ENCODE peak calls at places on chromosomes 5 and 9, in seven cellular contexts. X is K562, O is GM12891, W is GM12878, E is HepG2, I is H1, B is SK-N-SH. N is an unnamed sample.

GRCh38 chr5:168307022-168307421 is 15.6 kb downstream of the WWC1 start:
- DNase-seq in X (no peak), O (no peak), W (no peak), E (no peak), I (no peak), B (no peak), N (no peak)

GRCh38 chr9:38081356-38082108 is 12.5 kb upstream of the SHB start:
- DNase-seq in X (no peak), O (no peak), W (no peak), E (no peak), I (no peak), B (no peak), N (no peak)

GRCh38 chr5:66440202-66440680 is 156.0 kb upstream of the MAST4 start:
- DNase-seq in X (no peak), O (no peak), W (no peak), E (no peak), I (no peak), B (no peak), N (no peak)

GRCh38 chr5:139663207-139663606 is 15.1 kb downstream of the CXXC5 start:
- DNase-seq in X (no peak), O (no peak), W (no peak), E (no peak), I (no peak), B (no peak), N (no peak)

GRCh38 chr5:35919191-35919590 is 19.2 kb downstream of the CAPSL start:
- DNase-seq in X (no peak), O (no peak), W (no peak), E (no peak), I (no peak), B (no peak), N (no peak)

GRCh38 chr5:89900346-89900745 is 509.2 kb downstream of the CETN3 start:
- DNase-seq in X (no peak), O (no peak), W (no peak), E (no peak), I (no peak), B (no peak), N (no peak)

GRCh38 chr9:92720209-92720765 is 44.3 kb downstream of the BICD2 start:
- DNase-seq in X (no peak), O (no peak), W (no peak), E (no peak), I (peak; percentile 17), B (no peak), N (no peak)

GRCh38 chr5:151886741-151887261 is 37.9 kb downstream of the GLRA1 start:
- DNase-seq in X (no peak), O (no peak), W (no peak), E (no peak), I (no peak), B (no peak), N (no peak)

GRCh38 chr9:27549196-27549737 is 19.7 kb upstream of the MOB3B start:
- DNase-seq in X (no peak), O (no peak), W (no peak), E (no peak), I (no peak), B (no peak), N (no peak)

GRCh38 chr9:135028956-135029355 is 58.5 kb upstream of the OLFM1 start:
- DNase-seq in X (no peak), O (no peak), W (no peak), E (no peak), I (no peak), B (no peak), N (no peak)

GRCh38 chr9:112762726-112763518 is 12.4 kb downstream of the SNX30 start:
- DNase-seq in X (no peak), O (no peak), W (no peak), E (no peak), I (no peak), B (no peak), N (no peak)

GRCh38 chr9:112761912-112762651 is 11.5 kb downstream of the SNX30 start:
- DNase-seq in X (no peak), O (no peak), W (no peak), E (no peak), I (no peak), B (no peak), N (no peak)

GRCh38 chr9:112764344-112764743 is 13.8 kb downstream of the SNX30 start:
- DNase-seq in X (peak; percentile 48), O (no peak), W (no peak), E (peak; percentile 37), I (no peak), B (no peak), N (no peak)

GRCh38 chr9:112764837-112765236 is 14.3 kb downstream of the SNX30 start:
- DNase-seq in X (peak; percentile 31), O (no peak), W (no peak), E (peak; percentile 84), I (no peak), B (no peak), N (no peak)

DNA sequence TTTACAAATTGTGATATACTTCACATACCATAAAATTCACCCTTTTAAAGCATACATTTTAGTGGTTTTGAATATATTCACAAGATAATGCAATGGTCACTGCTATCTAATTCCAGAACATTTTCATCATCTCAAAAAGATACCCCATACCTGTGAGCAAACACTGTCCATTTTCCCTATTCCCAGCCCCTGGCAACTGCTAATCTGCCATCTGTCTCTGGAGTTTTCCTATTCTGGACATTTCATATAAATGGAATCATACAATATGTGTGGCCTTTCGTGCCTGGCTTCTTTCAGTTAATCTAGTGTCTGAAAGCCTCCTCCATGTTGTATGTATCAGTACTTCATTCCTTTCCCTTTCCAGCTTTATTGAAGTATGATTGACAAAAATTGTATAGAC is 14.7 kb downstream of the SNX30 start:
- DNase-seq in X (no peak), O (no peak), W (no peak), E (no peak), I (no peak), B (no peak), N (no peak)
- TF ChIP-seq TAF1 in X (no peak), O (no peak), W (no peak), E (no peak), I (no peak), B (no peak), N (no peak)

GRCh38 chr9:136542246-136543041 is 3.4 kb downstream of the NOTCH1 start:
- DNase-seq in X (no peak), O (no peak), W (no peak), E (no peak), I (no peak), B (no peak), N (no peak)

GRCh38 chr9:136541179-136541578 is 4.7 kb downstream of the NOTCH1 start:
- DNase-seq in X (no peak), O (no peak), W (no peak), E (no peak), I (no peak), B (no peak), N (no peak)

GRCh38 chr9:136543280-136543679 is 2.6 kb downstream of the NOTCH1 start:
- DNase-seq in X (no peak), O (no peak), W (no peak), E (no peak), I (no peak), B (no peak), N (no peak)

GRCh38 chr9:136539427-136540412 is 6.1 kb downstream of the NOTCH1 start:
- DNase-seq in X (peak; percentile 78), O (peak; percentile 86), W (peak; percentile 70), E (no peak), I (no peak), B (no peak), N (peak; percentile 91)

GRCh38 chr9:136541709-136542108 is 4.1 kb downstream of the NOTCH1 start:
- DNase-seq in X (no peak), O (no peak), W (no peak), E (no peak), I (no peak), B (no peak), N (no peak)
- TF ChIP-seq POLR2AphosphoS5 in X (no peak), O (no peak), W (no peak), E (no peak), I (no peak), B (no peak), N (no peak)

GRCh38 chr5:81783401-81783800 is 32.5 kb upstream of the SSBP2 start:
- DNase-seq in X (no peak), O (no peak), W (no peak), E (no peak), I (no peak), B (no peak), N (no peak)

GRCh38 chr5:81779935-81780266 is 29.0 kb upstream of the SSBP2 start:
- DNase-seq in X (no peak), O (no peak), W (no peak), E (no peak), I (no peak), B (no peak), N (no peak)

GRCh38 chr5:81785311-81785710 is 34.4 kb upstream of the SSBP2 start:
- DNase-seq in X (no peak), O (no peak), W (no peak), E (no peak), I (no peak), B (no peak), N (no peak)

GRCh38 chr5:81779125-81779934 is 28.4 kb upstream of the SSBP2 start:
- DNase-seq in X (no peak), O (no peak), W (peak; percentile 23), E (no peak), I (no peak), B (peak; percentile 27), N (no peak)

GRCh38 chr5:81782811-81783210 is 31.9 kb upstream of the SSBP2 start:
- DNase-seq in X (no peak), O (no peak), W (no peak), E (no peak), I (no peak), B (no peak), N (no peak)
- TF ChIP-seq TAF1 in X (no peak), O (no peak), W (no peak), E (no peak), I (no peak), B (no peak), N (no peak)

GRCh38 chr9:137083418-137084004 is 3.3 kb upstream of the MAN1B1 start:
- DNase-seq in X (peak; percentile 54), O (no peak), W (peak; percentile 66), E (peak; percentile 70), I (no peak), B (no peak), N (no peak)
- TF ChIP-seq POLR2AphosphoS5 in X (no peak), O (no peak), W (no peak), E (no peak), I (no peak), B (peak; percentile 65), N (no peak)

DNA sequence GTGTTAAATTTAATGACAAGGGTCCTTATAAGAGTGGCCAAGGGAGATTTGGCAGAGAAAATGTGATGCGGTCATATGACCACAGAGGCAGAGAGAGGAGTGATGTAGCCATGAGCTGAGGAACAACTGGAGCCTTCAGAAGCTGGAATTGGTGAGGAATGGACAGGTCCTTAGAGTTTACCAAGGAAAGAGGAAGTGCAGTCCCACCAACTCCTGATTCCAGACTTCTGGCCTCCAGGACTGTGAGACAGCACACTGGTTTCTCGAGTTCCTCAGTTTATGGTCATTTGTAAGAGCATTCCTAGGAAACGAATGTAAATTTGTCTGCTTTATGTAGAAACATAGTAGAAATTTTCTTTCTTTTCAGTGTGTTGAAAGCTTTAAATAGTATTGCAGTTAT is 410.1 kb downstream of the CDH18 start:
- DNase-seq in X (no peak), O (no peak), W (no peak), E (no peak), I (no peak), B (no peak), N (no peak)
- TF ChIP-seq TAF1 in X (no peak), O (no peak), W (no peak), E (no peak), I (no peak), B (no peak), N (no peak)

GRCh38 chr9:91423785-91424402 is at the start of gene NFIL3:
- DNase-seq in X (peak; percentile 95), O (peak; percentile 74), W (no peak), E (peak; percentile 58), I (peak; percentile 81), B (peak; percentile 96), N (peak; percentile 66)
- TF ChIP-seq POLR2AphosphoS5 in X (peak; percentile 41), O (no peak), W (no peak), E (peak; percentile 44), I (no peak), B (peak; percentile 24), N (no peak)